ENCODE peak calls at places on chromosome 21, in five cellular contexts. Q is psoas muscle, R is mesendoderm, H is HAP-1, J is GM23248. K is an unnamed sample.
A peak's percentile ranks its signal among the peaks of the same experiment; 100 is the strongest.

GRCh38 chr21:38869196-38869595 is 63.5 kb downstream of the ETS2 start:
- DNase-seq in H (no peak), Q (no peak), R (no peak), J (no peak), K (no peak)

GRCh38 chr21:42781150-42781980 is 98.0 kb downstream of the WDR4 start:
- DNase-seq in R (peak; percentile 81), H (no peak), J (peak; percentile 23), Q (no peak), K (no peak)

GRCh38 chr21:25885880-25886279 is 151.1 kb downstream of the GABPA start:
- DNase-seq in R (no peak), Q (no peak), J (no peak), H (no peak), K (peak; percentile 26)

GRCh38 chr21:28393279-28393678 is 599.4 kb downstream of the LTN1 start:
- DNase-seq in J (no peak), H (no peak), R (no peak), Q (no peak), K (no peak)

GRCh38 chr21:42807938-42808613 is 71.3 kb downstream of the WDR4 start:
- DNase-seq in H (peak; percentile 17), Q (no peak), R (peak; percentile 45), J (no peak), K (no peak)

GRCh38 chr21:39313042-39313456 is 383 bp downstream of the BRWD1 start:
- DNase-seq in Q (peak; percentile 41), H (peak; percentile 45), R (no peak), J (no peak), K (no peak)

GRCh38 chr21:42317826-42318746 is 2.9 kb upstream of the TFF3 start:
- DNase-seq in Q (no peak), R (no peak), H (no peak), J (no peak), K (no peak)

GRCh38 chr21:26007911-26008579 is 162.5 kb downstream of the APP start:
- DNase-seq in R (no peak), Q (no peak), H (no peak), J (peak; percentile 62), K (peak; percentile 41)

GRCh38 chr21:17231771-17232170 is 281.1 kb upstream of the CXADR start:
- DNase-seq in Q (no peak), H (no peak), R (no peak), J (no peak), K (no peak)

GRCh38 chr21:16082038-16082816 is 352.4 kb downstream of the USP25 start:
- DNase-seq in H (no peak), R (no peak), Q (no peak), J (peak; percentile 72), K (peak; percentile 60)

GRCh38 chr21:26920055-26920454 is 46.8 kb downstream of the ADAMTS5 start:
- DNase-seq in Q (no peak), H (no peak), R (no peak), J (peak; percentile 67), K (no peak)

GRCh38 chr21:21010698-21011097 is 12.5 kb downstream of the NCAM2 start:
- DNase-seq in Q (no peak), R (no peak), H (no peak), J (no peak), K (no peak)

GRCh38 chr21:41431788-41432548 is 5.9 kb downstream of the MX1 start:
- DNase-seq in Q (no peak), R (no peak), H (no peak), J (no peak), K (no peak)

GRCh38 chr21:42459583-42460215 is 36.3 kb downstream of the RSPH1 start:
- DNase-seq in R (no peak), Q (no peak), J (no peak), H (no peak), K (no peak)

GRCh38 chr21:25330266-25330665 is 277.0 kb downstream of the MRPL39 start:
- DNase-seq in J (peak; percentile 41), H (no peak), R (no peak), Q (no peak), K (no peak)

GRCh38 chr21:42121792-42122191 is 50.7 kb downstream of the UMODL1 start:
- DNase-seq in J (no peak), R (no peak), Q (no peak), H (no peak), K (no peak)

GRCh38 chr21:39066829-39067785 is 116.1 kb downstream of the PSMG1 start:
- DNase-seq in R (peak; percentile 35), J (no peak), H (no peak), Q (no peak), K (peak; percentile 52)

GRCh38 chr21:28884976-28885852 is 107.5 kb downstream of the LTN1 start:
- DNase-seq in R (peak; percentile 93), Q (peak; percentile 91), J (peak; percentile 96), H (peak; percentile 88), K (peak; percentile 95)

GRCh38 chr21:23694396-23694795 is 1912.9 kb downstream of the MRPL39 start:
- DNase-seq in J (no peak), H (no peak), Q (no peak), R (no peak), K (no peak)

GRCh38 chr21:17585875-17586450 is 26.7 kb downstream of the BTG3 start:
- DNase-seq in J (peak; percentile 67), R (peak; percentile 50), H (peak; percentile 38), Q (no peak), K (peak; percentile 80)

GRCh38 chr21:28959367-28960099 is 33.1 kb downstream of the LTN1 start:
- DNase-seq in R (no peak), H (no peak), J (peak; percentile 88), Q (no peak), K (peak; percentile 84)

DNA sequence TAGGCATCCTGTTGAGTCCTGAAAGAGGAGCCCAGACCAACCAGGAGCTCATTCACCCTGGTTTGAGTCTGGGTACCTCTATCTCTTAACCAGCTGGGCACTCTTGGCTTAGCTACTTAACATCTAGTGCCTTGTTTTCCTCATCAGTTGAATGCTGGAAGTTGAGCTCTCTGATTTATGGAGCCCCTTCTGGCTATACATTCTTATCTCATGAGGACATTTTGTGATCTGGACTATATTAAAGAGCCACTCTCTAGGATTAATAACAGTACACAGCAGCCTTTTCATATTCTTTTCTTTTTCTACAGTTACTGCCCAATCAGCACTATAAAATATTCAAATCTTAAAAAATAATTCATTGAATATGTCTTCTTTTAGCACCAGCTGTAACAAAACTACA is 296.9 kb upstream of the RUNX1 start:
- DNase-seq in Q (no peak), H (no peak), R (no peak), J (no peak), K (no peak)
- H3K4me3 ChIP-seq in Q (no peak overlapping the region), H (no peak overlapping the region), R (no peak overlapping the region), J (no peak overlapping the region), K (no peak overlapping the region)

GRCh38 chr21:45507888-45508508 is 34.2 kb downstream of the SLC19A1 start:
- DNase-seq in R (no peak), H (no peak), J (no peak), Q (no peak), K (no peak)
- H3K4me3 ChIP-seq in R (no peak overlapping the region), H (no peak overlapping the region), J (no peak overlapping the region), Q (no peak overlapping the region), K (no peak overlapping the region)

GRCh38 chr21:37557261-37557950 is 190.8 kb downstream of the DYRK1A start:
- DNase-seq in J (no peak), H (no peak), Q (no peak), R (peak; percentile 19), K (no peak)
- H3K4me3 ChIP-seq in J (no peak overlapping the region), H (no peak overlapping the region), Q (no peak overlapping the region), R (no peak overlapping the region), K (no peak overlapping the region)

GRCh38 chr21:45479691-45480675 is 62.3 kb downstream of the SLC19A1 start:
- DNase-seq in H (no peak), R (no peak), Q (peak; percentile 12), J (no peak), K (no peak)
- H3K4me3 ChIP-seq in H (no peak overlapping the region), R (no peak overlapping the region), Q (no peak overlapping the region), J (no peak overlapping the region), K (no peak overlapping the region)

GRCh38 chr21:32048353-32048752 is 175.5 kb downstream of the HUNK start:
- DNase-seq in H (no peak), J (no peak), R (peak; percentile 44), Q (no peak), K (no peak)

GRCh38 chr21:32044205-32044874 is 171.5 kb downstream of the HUNK start:
- DNase-seq in R (no peak), H (no peak), J (no peak), Q (no peak), K (no peak)

GRCh38 chr21:32043458-32043857 is 170.6 kb downstream of the HUNK start:
- DNase-seq in Q (no peak), R (no peak), H (no peak), J (no peak), K (no peak)

GRCh38 chr21:32046191-32046590 is 173.4 kb downstream of the HUNK start:
- DNase-seq in R (no peak), H (no peak), Q (no peak), J (no peak), K (no peak)
- H3K4me3 ChIP-seq in R (no peak overlapping the region), H (no peak overlapping the region), Q (no peak overlapping the region), J (no peak overlapping the region), K (no peak overlapping the region)

GRCh38 chr21:15051652-15052554 is 12.9 kb downstream of the NRIP1 start:
- DNase-seq in Q (no peak), J (no peak), H (no peak), R (peak; percentile 12), K (no peak)

GRCh38 chr21:15054089-15054488 is 10.7 kb downstream of the NRIP1 start:
- DNase-seq in J (no peak), R (no peak), Q (no peak), H (no peak), K (no peak)

GRCh38 chr21:15053531-15053930 is 11.3 kb downstream of the NRIP1 start:
- DNase-seq in R (no peak), J (no peak), Q (no peak), H (no peak), K (no peak)

GRCh38 chr21:15054606-15055239 is 10.1 kb downstream of the NRIP1 start:
- DNase-seq in J (no peak), H (no peak), Q (no peak), R (no peak), K (no peak)

DNA sequence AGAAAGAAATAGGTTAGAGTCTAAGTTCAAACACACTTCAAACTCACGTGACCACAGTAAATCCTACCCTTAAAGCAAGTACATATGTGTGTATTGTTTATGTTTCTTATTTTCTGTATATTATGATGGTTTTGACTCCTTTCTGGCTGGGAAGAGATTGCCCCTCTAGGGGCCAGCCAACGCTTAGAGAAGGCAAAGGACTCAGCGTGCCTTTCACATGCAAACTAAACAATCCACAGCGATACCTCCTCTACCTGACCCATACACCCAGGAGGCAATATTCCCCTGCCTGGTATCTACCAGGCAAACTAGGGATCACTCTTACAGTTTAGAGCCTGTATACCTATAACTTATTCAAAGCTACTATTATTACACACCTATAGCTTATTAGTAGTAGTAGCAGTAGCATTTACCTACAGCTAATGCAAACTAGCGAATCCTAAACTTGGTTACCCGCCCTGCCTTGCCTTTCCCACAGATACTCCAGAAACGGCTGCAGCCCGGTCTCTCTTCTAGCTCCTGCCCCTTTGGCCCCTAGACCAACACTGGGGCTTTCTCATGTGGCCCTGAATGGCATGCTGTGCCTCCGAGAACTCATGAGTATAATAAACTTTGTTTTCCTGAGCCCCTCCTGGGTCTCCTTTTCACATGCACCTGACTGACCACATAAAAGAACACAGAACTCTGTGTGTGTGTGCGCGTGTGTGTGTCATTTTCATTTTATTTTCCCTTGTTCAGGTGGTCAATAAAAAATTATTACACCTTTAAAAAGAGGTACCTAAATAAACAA is 14.0 kb downstream of the NRIP1 start:
- DNase-seq in J (no peak), H (no peak), Q (no peak), R (peak; percentile 50), K (no peak)
- H3K4me3 ChIP-seq in J (no peak overlapping the region), H (no peak overlapping the region), Q (no peak overlapping the region), R (no peak overlapping the region), K (no peak overlapping the region)

GRCh38 chr21:46153259-46154154 is 1.9 kb downstream of the FTCD start:
- DNase-seq in J (peak; percentile 67), R (peak; percentile 83), Q (peak; percentile 63), H (peak; percentile 85), K (peak; percentile 54)
- H3K4me3 ChIP-seq in J (peak overlapping the region; percentile 21), R (no peak overlapping the region), Q (peak overlapping the region; percentile 38), H (no peak overlapping the region), K (peak overlapping the region; percentile 13)